ENCODE peak calls at places on chromosomes 7 and 10, in four cellular contexts. N is activated CD8-positive, alpha-beta memory T cell treated with anti-CD3 and anti-CD28 coated beads, Interleukin-2, amount 50 U/mL, for 4 hours; M is transverse colon; J is M059J. V is an unnamed sample.

GRCh38 chr10:106863549-106863948 is 301.0 kb downstream of the SORCS1 start:
- DNase-seq in N (no peak), M (no peak), J (no peak), V (no peak)

GRCh38 chr10:123840714-123841113 is 50.9 kb downstream of the CPXM2 start:
- DNase-seq in N (no peak), M (no peak), J (no peak), V (no peak)

GRCh38 chr10:110558034-110558433 is 9.5 kb upstream of the SMC3 start:
- DNase-seq in N (no peak), M (no peak), J (no peak), V (no peak)

GRCh38 chr10:80501913-80502521 is 35.7 kb upstream of the SH2D4B start:
- DNase-seq in N (no peak), M (no peak), J (peak), V (no peak)

GRCh38 chr10:61478621-61479312 is 25.6 kb upstream of the TMEM26 start:
- DNase-seq in N (no peak), M (no peak), J (no peak), V (no peak)

GRCh38 chr10:68154211-68154497 is 44.9 kb downstream of the MYPN start:
- DNase-seq in N (no peak), M (no peak), J (peak), V (no peak)

GRCh38 chr7:104548861-104549260 is 220.5 kb downstream of the LHFPL3 start:
- DNase-seq in N (no peak), M (no peak), J (no peak), V (peak)

GRCh38 chr7:32155712-32156111 is 85.5 kb upstream of the PDE1C start:
- DNase-seq in N (no peak), M (no peak), J (peak), V (peak)

GRCh38 chr7:17320642-17321041 is 22.2 kb downstream of the AHR start:
- DNase-seq in N (no peak), M (no peak), J (no peak), V (no peak)

GRCh38 chr7:90595801-90596683 is at the start of gene CDK14:
- DNase-seq in N (no peak), M (peak), J (peak), V (peak)

GRCh38 chr7:108290344-108291134 is 160.4 kb upstream of the LAMB4 start:
- DNase-seq in N (no peak), M (no peak), J (no peak), V (no peak)

GRCh38 chr7:50342616-50343114 is 38.1 kb downstream of the IKZF1 start:
- DNase-seq in N (peak), M (peak), J (no peak), V (peak)